ENCODE peak calls at places on chromosome 1, in eight cellular contexts. G is ELF-1; K is sigmoid colon; Y is adrenal gland; I is heart right ventricle; W is kidney glomerular epithelial cell; L is CD8-positive, alpha-beta T cell; R is ELR. T is an unnamed sample.

GRCh38 chr1:206442101-206442500 is 28.2 kb upstream of the IKBKE start:
- DNase-seq in G (no peak), K (no peak), Y (no peak), I (no peak), W (no peak), L (no peak), R (peak), T (peak)

GRCh38 chr1:95793893-95794292 is 559.9 kb downstream of the RWDD3 start:
- DNase-seq in G (peak), K (no peak), Y (no peak), I (no peak), W (no peak), L (no peak), R (peak), T (peak)

GRCh38 chr1:12464627-12465056 is 153.4 kb downstream of the DHRS3 start:
- DNase-seq in G (no peak), K (peak), Y (no peak), I (no peak), W (no peak), L (no peak), R (peak), T (no peak)

GRCh38 chr1:206859082-206859491 is 6.3 kb upstream of the IL20 start:
- DNase-seq in G (no peak), K (no peak), Y (no peak), I (no peak), W (no peak), L (no peak), R (peak), T (no peak)

GRCh38 chr1:54884135-54884586 is 2.8 kb downstream of the DHCR24 start:
- DNase-seq in G (no peak), K (no peak), Y (no peak), I (no peak), W (no peak), L (no peak), R (no peak), T (no peak)

GRCh38 chr1:187876775-187877174 is 1048.0 kb downstream of the PLA2G4A start:
- DNase-seq in G (no peak), K (no peak), Y (no peak), I (no peak), W (no peak), L (no peak), R (no peak), T (no peak)

GRCh38 chr1:7518411-7518810 is 252.7 kb upstream of the VAMP3 start:
- DNase-seq in G (no peak), K (no peak), Y (no peak), I (no peak), W (no peak), L (no peak), R (no peak), T (no peak)

GRCh38 chr1:84006574-84006973 is 7.6 kb upstream of the TTLL7 start:
- DNase-seq in G (no peak), K (no peak), Y (no peak), I (no peak), W (no peak), L (no peak), R (no peak), T (no peak)

GRCh38 chr1:218468707-218469106 is 123.6 kb downstream of the TGFB2 start:
- DNase-seq in G (no peak), K (no peak), Y (no peak), I (no peak), W (no peak), L (no peak), R (no peak), T (no peak)

GRCh38 chr1:53835491-53835890 is 2.6 kb downstream of the NDC1 start:
- DNase-seq in G (no peak), K (no peak), Y (no peak), I (no peak), W (peak), L (no peak), R (peak), T (no peak)

GRCh38 chr1:56872597-56872996 is 18.0 kb downstream of the C8A start:
- DNase-seq in G (no peak), K (no peak), Y (no peak), I (no peak), W (no peak), L (no peak), R (peak), T (no peak)

GRCh38 chr1:9628541-9629444 is 22.7 kb upstream of the PIK3CD start:
- DNase-seq in G (no peak), K (no peak), Y (no peak), I (no peak), W (no peak), L (peak), R (no peak), T (no peak)

GRCh38 chr1:205714190-205714905 is 34.0 kb upstream of the SLC45A3 start:
- DNase-seq in G (no peak), K (no peak), Y (no peak), I (no peak), W (no peak), L (no peak), R (peak), T (peak)

GRCh38 chr1:225458222-225458631 is 30.4 kb upstream of the LBR start:
- DNase-seq in G (no peak), K (peak), Y (no peak), I (no peak), W (no peak), L (no peak), R (no peak), T (no peak)

GRCh38 chr1:165883056-165883455 is 55.6 kb downstream of the UCK2 start:
- DNase-seq in G (peak), K (no peak), Y (no peak), I (no peak), W (no peak), L (no peak), R (peak), T (no peak)

GRCh38 chr1:110462964-110463363 is 12.0 kb downstream of the PROK1 start:
- DNase-seq in G (no peak), K (no peak), Y (no peak), I (no peak), W (no peak), L (no peak), R (peak), T (peak)